ENCODE peak calls at places on chromosome 7, in four cellular contexts. E is mucosa of descending colon; V is cardiac muscle cell; I is stimulated activated CD8-positive, alpha-beta memory T cell treated with anti-CD3 and anti-CD28 coated beads, Interleukin-7, amount 100 ng/mL, for 24 hours. M is an unnamed sample.

GRCh38 chr7:22572937-22573336 is 72.9 kb upstream of the STEAP1B start:
- DNase-seq in E (no peak), I (no peak), V (no peak), M (peak)

GRCh38 chr7:141563956-141564623 is 12.9 kb downstream of the AGK start:
- DNase-seq in E (no peak), I (no peak), V (no peak), M (no peak)

GRCh38 chr7:134905375-134905774 is 80.9 kb upstream of the AGBL3 start:
- DNase-seq in I (no peak), E (peak), V (peak), M (no peak)

GRCh38 chr7:15464762-15465144 is 97.1 kb downstream of the AGMO start:
- DNase-seq in I (no peak), V (peak), E (no peak), M (no peak)

GRCh38 chr7:158403013-158403821 is 184.4 kb downstream of the PTPRN2 start:
- DNase-seq in I (no peak), V (no peak), E (peak), M (no peak)

GRCh38 chr7:132130497-132130896 is 445.8 kb downstream of the PLXNA4 start:
- DNase-seq in I (no peak), E (no peak), V (no peak), M (no peak)

GRCh38 chr7:42237891-42238531 is 1.0 kb upstream of the GLI3 start:
- DNase-seq in I (no peak), V (peak), E (peak), M (no peak)

GRCh38 chr7:192035-192649 is at the start of gene FAM20C:
- DNase-seq in E (peak), I (peak), V (peak), M (peak)

GRCh38 chr7:378041-378420 is 88.1 kb downstream of the FOXL3 start:
- DNase-seq in I (no peak), E (no peak), V (no peak), M (no peak)